ENCODE peak calls at places on chromosomes 1 and 21, in four cellular contexts. C is H1, K is GM12878, L is K562. R is an unnamed sample.

GRCh38 chr1:30668546-30669327 is 54.6 kb downstream of the MATN1 start:
- DNase-seq in C (no peak), K (no peak), L (no peak), R (peak)

GRCh38 chr1:113875714-113876113 is 4.2 kb upstream of the PTPN22 start:
- DNase-seq in C (no peak), K (peak), L (no peak), R (no peak)

GRCh38 chr1:90707363-90707710 is 9.8 kb downstream of the BARHL2 start:
- DNase-seq in C (no peak), K (no peak), L (no peak), R (peak)

GRCh38 chr1:200354243-200354642 is 55.6 kb downstream of the ZNF281 start:
- DNase-seq in C (no peak), K (peak), L (no peak), R (no peak)

GRCh38 chr1:245375789-245376188 is 221.0 kb downstream of the KIF26B start:
- DNase-seq in C (no peak), K (no peak), L (no peak), R (no peak)

GRCh38 chr1:33346921-33347649 is 26.2 kb upstream of the A3GALT2 start:
- DNase-seq in C (no peak), K (no peak), L (no peak), R (peak)

GRCh38 chr1:183416850-183417690 is 1.1 kb downstream of the NMNAT2 start:
- DNase-seq in C (no peak), K (no peak), L (no peak), R (peak)

GRCh38 chr1:81760487-81761097 is 40.1 kb upstream of the ADGRL2 start:
- DNase-seq in C (no peak), K (no peak), L (no peak), R (peak)

GRCh38 chr21:26068776-26069175 is 101.8 kb downstream of the APP start:
- DNase-seq in C (no peak), K (no peak), L (no peak), R (no peak)

GRCh38 chr1:180098242-180098995 is 56.2 kb upstream of the QSOX1 start:
- DNase-seq in C (no peak), K (no peak), L (no peak), R (peak)

GRCh38 chr21:46317710-46318463 is 5.8 kb downstream of the C21orf58 start:
- DNase-seq in C (no peak), K (no peak), L (no peak), R (no peak)

GRCh38 chr1:215402147-215402546 is 165.0 kb upstream of the KCTD3 start:
- DNase-seq in C (no peak), K (no peak), L (no peak), R (no peak)

GRCh38 chr21:42839271-42840231 is 39.8 kb downstream of the WDR4 start:
- DNase-seq in C (no peak), K (no peak), L (peak), R (no peak)

GRCh38 chr1:26694597-26695416 is 1.0 kb upstream of the ARID1A start:
- DNase-seq in C (no peak), K (peak), L (no peak), R (no peak)

GRCh38 chr1:203564024-203564423 is 62.6 kb upstream of the ATP2B4 start:
- DNase-seq in C (no peak), K (no peak), L (no peak), R (peak)

GRCh38 chr1:84377480-84378095 is 20.7 kb upstream of the DNASE2B start:
- DNase-seq in C (no peak), K (no peak), L (no peak), R (peak)

GRCh38 chr1:160768295-160768657 is 27.7 kb upstream of the LY9 start:
- DNase-seq in C (no peak), K (peak), L (no peak), R (no peak)

GRCh38 chr1:5934058-5934884 is 58.0 kb downstream of the NPHP4 start:
- DNase-seq in C (no peak), K (no peak), L (no peak), R (no peak)

GRCh38 chr1:179079113-179079761 is 2.6 kb upstream of the TOR3A start:
- DNase-seq in C (no peak), K (no peak), L (peak), R (peak)

GRCh38 chr1:42006093-42006492 is 87.4 kb upstream of the HIVEP3 start:
- DNase-seq in C (no peak), K (no peak), L (no peak), R (no peak)

GRCh38 chr1:67429011-67429527 is 1.1 kb downstream of the SERBP1 start:
- DNase-seq in C (no peak), K (no peak), L (peak), R (no peak)

GRCh38 chr1:53557830-53558784 is 98.9 kb downstream of the DMRTB1 start:
- DNase-seq in C (no peak), K (no peak), L (no peak), R (no peak)

GRCh38 chr1:197546989-197547388 is 228.3 kb downstream of the DENND1B start:
- DNase-seq in C (no peak), K (no peak), L (no peak), R (no peak)

GRCh38 chr1:87958201-87958600 is 629.5 kb downstream of the LMO4 start:
- DNase-seq in C (no peak), K (no peak), L (no peak), R (no peak)

GRCh38 chr1:232620356-232620841 is 9.5 kb downstream of the SIPA1L2 start:
- DNase-seq in C (no peak), K (no peak), L (no peak), R (peak)

GRCh38 chr1:27522148-27522859 is 32.3 kb upstream of the WASF2 start:
- DNase-seq in C (no peak), K (no peak), L (no peak), R (no peak)

GRCh38 chr1:44526295-44527073 is 121.4 kb downstream of the RNF220 start:
- DNase-seq in C (no peak), K (no peak), L (peak), R (no peak)

GRCh38 chr1:46806196-46807020 is 7.6 kb downstream of the CYP4B1 start:
- DNase-seq in C (no peak), K (no peak), L (no peak), R (no peak)

GRCh38 chr1:168266644-168267186 is 14.0 kb upstream of the TBX19 start:
- DNase-seq in C (no peak), K (no peak), L (no peak), R (no peak)

GRCh38 chr1:203320546-203321272 is 15.4 kb downstream of the BTG2 start:
- DNase-seq in C (no peak), K (no peak), L (peak), R (peak)

GRCh38 chr1:98739762-98740161 is 78.2 kb downstream of the SNX7 start:
- DNase-seq in C (no peak), K (no peak), L (no peak), R (no peak)
- TF ChIP-seq CHD1 in C (no peak), K (no peak), L (no peak), R (no peak)

GRCh38 chr1:11736746-11737639 is 1.1 kb downstream of the AGTRAP start:
- DNase-seq in C (no peak), K (no peak), L (peak), R (peak)

GRCh38 chr1:11740258-11741192 is 4.6 kb downstream of the AGTRAP start:
- DNase-seq in C (no peak), K (no peak), L (peak), R (no peak)

GRCh38 chr1:11738096-11738495 is 2.2 kb downstream of the AGTRAP start:
- DNase-seq in C (no peak), K (no peak), L (no peak), R (no peak)

GRCh38 chr1:11735854-11736745 is at the start of gene AGTRAP:
- DNase-seq in C (peak), K (no peak), L (peak), R (peak)

GRCh38 chr1:11738783-11739182 is 2.8 kb downstream of the AGTRAP start:
- DNase-seq in C (no peak), K (no peak), L (no peak), R (no peak)
- TF ChIP-seq CEBPB in C (no peak), K (no peak), L (no peak), R (no peak)

GRCh38 chr21:29290245-29290644 is 8.5 kb upstream of the BACH1 start:
- DNase-seq in C (no peak), K (no peak), L (no peak), R (no peak)
- TF ChIP-seq CHD1 in C (no peak), K (no peak), L (no peak), R (no peak)

GRCh38 chr21:37699024-37699770 is 217.1 kb downstream of the KCNJ6 start:
- DNase-seq in C (no peak), K (no peak), L (no peak), R (no peak)

GRCh38 chr21:37702241-37702640 is 214.0 kb downstream of the KCNJ6 start:
- DNase-seq in C (no peak), K (no peak), L (no peak), R (no peak)

GRCh38 chr21:37696936-37697335 is 219.3 kb downstream of the KCNJ6 start:
- DNase-seq in C (no peak), K (no peak), L (no peak), R (no peak)

GRCh38 chr21:37704751-37705150 is 211.5 kb downstream of the KCNJ6 start:
- DNase-seq in C (no peak), K (no peak), L (no peak), R (no peak)

GRCh38 chr21:37700641-37701202 is 215.5 kb downstream of the KCNJ6 start:
- DNase-seq in C (peak), K (peak), L (peak), R (peak)
- TF ChIP-seq CEBPB in C (no peak), K (no peak), L (no peak), R (no peak)

R was measured in IMR-90.